ENCODE peak calls at places on chromosome 21, in nine cellular contexts. C, L, E, W, A, Z, P, O and F are unnamed samples.

GRCh38 chr21:37712204-37712934 is 203.9 kb downstream of the KCNJ6 start:
- DNase-seq in O (peak; percentile 87), E (no peak), P (peak; percentile 6), Z (peak; percentile 74), L (peak; percentile 81), W (peak; percentile 54), C (peak; percentile 55), A (peak; percentile 85), F (no peak)

GRCh38 chr21:44089001-44089911 is 17.9 kb upstream of the PWP2 start:
- DNase-seq in C (no peak), Z (no peak), P (peak; percentile 77), L (peak; percentile 87), A (no peak), E (peak; percentile 21), O (no peak), W (no peak), F (peak; percentile 88)

GRCh38 chr21:36323032-36323431 is 3.0 kb downstream of the MORC3 start:
- DNase-seq in L (no peak), P (no peak), Z (no peak), O (no peak), W (no peak), C (no peak), E (no peak), A (no peak), F (no peak)

GRCh38 chr21:25691931-25692330 is 42.8 kb downstream of the ATP5PF start:
- DNase-seq in P (no peak), L (no peak), A (no peak), E (no peak), C (no peak), O (no peak), W (no peak), Z (no peak), F (no peak)

GRCh38 chr21:29749223-29749622 is 190.6 kb downstream of the GRIK1 start:
- DNase-seq in A (no peak), Z (no peak), C (no peak), P (no peak), W (no peak), L (no peak), E (no peak), O (no peak), F (no peak)

GRCh38 chr21:25964926-25965325 is 205.6 kb downstream of the APP start:
- DNase-seq in W (no peak), L (no peak), P (no peak), E (no peak), O (no peak), C (no peak), A (no peak), Z (no peak), F (no peak)

GRCh38 chr21:36246080-36246631 is 73.8 kb upstream of the MORC3 start:
- DNase-seq in O (no peak), Z (no peak), P (no peak), A (no peak), E (no peak), L (peak; percentile 50), C (no peak), W (no peak), F (no peak)

GRCh38 chr21:17782051-17782450 is 37.1 kb downstream of the C21orf91 start:
- DNase-seq in Z (no peak), A (no peak), L (no peak), E (no peak), P (peak; percentile 59), C (no peak), O (no peak), W (no peak), F (no peak)

GRCh38 chr21:37903396-37903795 is 12.9 kb downstream of the KCNJ6 start:
- DNase-seq in L (no peak), W (no peak), E (no peak), P (no peak), O (no peak), Z (no peak), A (no peak), C (no peak), F (no peak)

GRCh38 chr21:43585924-43586411 is 73.3 kb downstream of the HSF2BP start:
- DNase-seq in C (peak; percentile 97), W (no peak), A (peak; percentile 35), P (no peak), O (no peak), Z (peak; percentile 78), L (no peak), E (no peak), F (no peak)

GRCh38 chr21:46184625-46185555 is 631 bp upstream of the SPATC1L start:
- DNase-seq in P (peak; percentile 66), E (peak; percentile 46), Z (no peak), W (peak; percentile 86), O (peak; percentile 88), A (peak; percentile 90), C (peak; percentile 70), L (peak; percentile 65), F (peak; percentile 94)

GRCh38 chr21:46183910-46184624 is at the start of gene SPATC1L:
- DNase-seq in E (no peak), W (peak; percentile 75), A (peak; percentile 74), P (no peak), O (peak; percentile 77), C (peak; percentile 40), L (peak; percentile 64), Z (no peak), F (peak; percentile 83)

GRCh38 chr21:46187814-46188213 is 3.6 kb upstream of the SPATC1L start:
- DNase-seq in E (no peak), P (no peak), L (no peak), A (no peak), W (no peak), Z (no peak), O (no peak), C (no peak), F (no peak)

GRCh38 chr21:46187251-46187650 is 3.0 kb upstream of the SPATC1L start:
- DNase-seq in P (no peak), E (no peak), Z (no peak), A (no peak), O (no peak), W (no peak), C (no peak), L (no peak), F (no peak)

DNA sequence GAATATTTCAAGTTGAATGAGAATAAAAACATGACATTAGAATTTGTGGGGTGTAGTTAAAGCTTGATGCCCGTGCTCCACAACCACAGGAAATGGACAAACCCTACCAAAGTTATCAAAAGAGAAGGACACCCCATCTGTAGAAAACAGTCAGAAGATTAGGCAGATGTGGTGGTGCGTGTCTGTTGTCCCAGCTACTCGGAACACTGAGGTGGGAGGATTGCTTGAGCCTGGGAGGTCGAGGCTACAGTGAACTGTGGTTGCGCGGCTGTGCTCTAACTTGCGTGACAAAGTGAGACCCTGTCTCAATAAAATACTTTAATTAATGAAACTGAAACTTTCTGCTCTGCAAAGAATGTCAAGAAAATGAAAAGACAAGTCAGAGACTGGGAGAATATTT is 1.5 kb upstream of the SPATC1L start:
- DNase-seq in P (no peak), Z (no peak), A (no peak), W (no peak), L (no peak), E (no peak), O (peak; percentile 52), C (no peak), F (no peak)
- H3K4me1 ChIP-seq in P (no peaks in the 10 kb centered on the region), Z (peaks cover 10% of the 10 kb centered on the region), A (peaks cover 16% of the 10 kb centered on the region), W (peaks cover 21% of the 10 kb centered on the region), L (peaks cover 4% of the 10 kb centered on the region), E (no peaks in the 10 kb centered on the region), O (peaks cover 26% of the 10 kb centered on the region), C (peaks cover 24% of the 10 kb centered on the region), F (peaks cover 33% of the 10 kb centered on the region)

GRCh38 chr21:42191064-42191463 is 27.9 kb upstream of the ABCG1 start:
- DNase-seq in Z (no peak), W (no peak), L (no peak), A (no peak), C (no peak), O (no peak), P (no peak), E (no peak), F (no peak)

GRCh38 chr21:42188663-42189062 is 30.3 kb upstream of the ABCG1 start:
- DNase-seq in W (no peak), O (no peak), L (no peak), A (no peak), E (no peak), P (no peak), Z (no peak), C (no peak), F (peak; percentile 75)

GRCh38 chr21:42189860-42190491 is 29.0 kb upstream of the ABCG1 start:
- DNase-seq in L (no peak), A (no peak), O (no peak), C (no peak), P (no peak), E (no peak), W (no peak), Z (no peak), F (no peak)

GRCh38 chr21:42191978-42192595 is 26.9 kb upstream of the ABCG1 start:
- DNase-seq in E (no peak), P (no peak), O (no peak), L (no peak), W (no peak), C (no peak), A (no peak), Z (no peak), F (no peak)

GRCh38 chr21:42190492-42190875 is 28.5 kb upstream of the ABCG1 start:
- DNase-seq in L (no peak), E (no peak), P (no peak), W (no peak), C (no peak), O (no peak), Z (no peak), A (no peak), F (no peak)
- H3K4me1 ChIP-seq in L (peaks cover 5% of the 10 kb centered on the region), E (peaks cover 60% of the 10 kb centered on the region), P (peaks cover 80% of the 10 kb centered on the region), W (no peaks in the 10 kb centered on the region), C (peaks cover 5% of the 10 kb centered on the region), O (peaks cover 10% of the 10 kb centered on the region), Z (no peaks in the 10 kb centered on the region), A (no peaks in the 10 kb centered on the region), F (peaks cover 99% of the 10 kb centered on the region)

DNA sequence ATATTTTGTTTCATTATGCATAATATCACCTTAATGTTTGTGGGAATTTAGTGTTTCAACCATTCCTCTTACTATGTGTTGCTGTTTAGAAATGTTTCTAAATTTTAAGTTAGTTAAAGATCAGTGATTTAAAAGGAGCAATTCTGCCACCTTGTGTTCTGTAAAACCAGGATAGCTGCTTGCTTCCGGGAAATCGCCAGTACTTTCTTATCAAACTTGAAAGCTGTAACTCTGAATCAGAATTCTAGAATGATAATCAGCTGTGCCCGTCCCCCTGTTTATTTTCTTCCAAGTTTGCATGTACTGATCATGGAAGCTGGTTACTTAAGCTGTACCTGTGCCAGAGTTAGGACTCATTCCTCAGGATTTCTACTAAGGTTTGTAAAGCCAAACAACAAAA is 656.4 kb downstream of the LTN1 start:
- DNase-seq in W (no peak), P (no peak), C (no peak), L (peak; percentile 27), O (peak; percentile 64), A (peak; percentile 74), E (no peak), Z (no peak), F (no peak)
- H3K4me1 ChIP-seq in W (peaks cover 5% of the 10 kb centered on the region), P (no peaks in the 10 kb centered on the region), C (no peaks in the 10 kb centered on the region), L (no peaks in the 10 kb centered on the region), O (peaks cover 49% of the 10 kb centered on the region), A (peaks cover 49% of the 10 kb centered on the region), E (no peaks in the 10 kb centered on the region), Z (no peaks in the 10 kb centered on the region), F (no peaks in the 10 kb centered on the region)

DNA sequence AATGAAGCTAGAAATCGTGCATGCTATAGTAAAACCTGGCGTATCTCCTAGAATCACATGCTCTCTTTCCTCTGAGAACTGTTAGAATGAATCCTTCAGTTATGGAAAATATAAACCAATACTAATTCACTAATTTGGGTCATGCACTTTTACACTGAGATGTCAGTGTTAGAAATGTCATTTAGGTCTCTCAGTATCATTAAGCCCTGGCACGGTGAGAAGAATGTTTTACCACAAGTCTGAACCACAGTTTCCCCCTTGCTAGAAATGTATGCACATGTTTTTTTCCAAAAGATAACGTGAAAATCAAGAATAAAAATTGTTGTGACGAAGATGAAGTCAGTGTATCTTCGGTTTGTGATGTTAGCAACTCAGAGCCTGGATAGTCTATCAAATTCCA is 1062.8 kb upstream of the NCAM2 start:
- DNase-seq in O (no peak), L (no peak), Z (no peak), W (no peak), P (no peak), C (no peak), A (no peak), E (no peak), F (no peak)
- H3K4me1 ChIP-seq in O (no peaks in the 10 kb centered on the region), L (no peaks in the 10 kb centered on the region), Z (peaks cover 3% of the 10 kb centered on the region), W (no peaks in the 10 kb centered on the region), P (no peaks in the 10 kb centered on the region), C (no peaks in the 10 kb centered on the region), A (no peaks in the 10 kb centered on the region), E (no peaks in the 10 kb centered on the region), F (no peaks in the 10 kb centered on the region)